ENCODE peak calls at places on chromosomes 4 and X, in four cellular contexts. R is K562, U is A549, P is HepG2. J is an unnamed sample.

GRCh38 chrX:141278306-141278705 is 36.0 kb upstream of the SPANXC start:
- DNase-seq in R (peak; percentile 13), U (no peak), P (peak; percentile 0), J (peak; percentile 7)

GRCh38 chrX:12962041-12962504 is 12.8 kb upstream of the TMSB4X start:
- DNase-seq in R (no peak), U (no peak), P (no peak), J (no peak)

GRCh38 chr4:1763550-1764080 is 29.5 kb upstream of the FGFR3 start:
- DNase-seq in R (peak; percentile 67), U (no peak), P (peak; percentile 73), J (no peak)

GRCh38 chrX:127138218-127138617 is 318.7 kb downstream of the PRR32 start:
- DNase-seq in R (no peak), U (no peak), P (no peak), J (no peak)

GRCh38 chrX:135528274-135528673 is 7.8 kb downstream of the INTS6L start:
- DNase-seq in R (peak; percentile 16), U (no peak), P (no peak), J (no peak)

GRCh38 chr4:2256781-2257191 is 5.1 kb downstream of the MXD4 start:
- DNase-seq in R (peak; percentile 31), U (no peak), P (no peak), J (no peak)

GRCh38 chr4:26544421-26544820 is 39.5 kb upstream of the TBC1D19 start:
- DNase-seq in R (no peak), U (no peak), P (no peak), J (no peak)

GRCh38 chrX:38170556-38170955 is 50.1 kb downstream of the SRPX start:
- DNase-seq in R (no peak), U (no peak), P (no peak), J (no peak)

GRCh38 chrX:31590581-31591113 is 518.8 kb upstream of the FTHL17 start:
- DNase-seq in R (peak; percentile 6), U (no peak), P (peak; percentile 0), J (no peak)

GRCh38 chr4:8110071-8110986 is 48.3 kb downstream of the ABLIM2 start:
- DNase-seq in R (peak; percentile 44), U (no peak), P (peak; percentile 21), J (peak; percentile 83)

GRCh38 chr4:140071806-140072205 is 82.2 kb downstream of the MAML3 start:
- DNase-seq in R (no peak), U (no peak), P (no peak), J (no peak)

GRCh38 chrX:99142745-99143144 is 1267.3 kb downstream of the PCDH19 start:
- DNase-seq in R (no peak), U (no peak), P (no peak), J (no peak)

GRCh38 chr4:139808381-139809206 is 143.0 kb downstream of the MGST2 start:
- DNase-seq in R (no peak), U (no peak), P (peak; percentile 13), J (no peak)

GRCh38 chrX:132046533-132046932 is 23.4 kb downstream of the STK26 start:
- DNase-seq in R (no peak), U (no peak), P (no peak), J (no peak)

GRCh38 chr4:94766856-94767255 is 9.1 kb downstream of the BMPR1B start:
- DNase-seq in R (no peak), U (no peak), P (no peak), J (no peak)

GRCh38 chrX:41538707-41539106 is 91.6 kb downstream of the NYX start:
- DNase-seq in R (no peak), U (no peak), P (no peak), J (no peak)

GRCh38 chrX:54807524-54808108 is at the start of gene MAGED2:
- DNase-seq in R (peak; percentile 25), U (no peak), P (no peak), J (peak; percentile 27)

GRCh38 chrX:71534773-71535544 is 2.1 kb downstream of the OGT start:
- DNase-seq in R (no peak), U (no peak), P (peak; percentile 13), J (no peak)

GRCh38 chrX:71533850-71534515 is 1.1 kb downstream of the OGT start:
- DNase-seq in R (peak; percentile 21), U (peak; percentile 16), P (peak; percentile 7), J (peak; percentile 16)

GRCh38 chrX:71532753-71533425 is at the start of gene OGT:
- DNase-seq in R (peak; percentile 73), U (peak; percentile 85), P (peak; percentile 89), J (peak; percentile 91)

GRCh38 chrX:71532078-71532752 is 689 bp upstream of the OGT start:
- DNase-seq in R (no peak), U (peak; percentile 8), P (no peak), J (no peak)

GRCh38 chrX:71533514-71533849 is 578 bp downstream of the OGT start:
- DNase-seq in R (peak; percentile 22), U (peak; percentile 6), P (no peak), J (no peak)
- TF ChIP-seq HMGXB4 in R (no peak), U (no peak), P (no peak), J (no peak)

DNA sequence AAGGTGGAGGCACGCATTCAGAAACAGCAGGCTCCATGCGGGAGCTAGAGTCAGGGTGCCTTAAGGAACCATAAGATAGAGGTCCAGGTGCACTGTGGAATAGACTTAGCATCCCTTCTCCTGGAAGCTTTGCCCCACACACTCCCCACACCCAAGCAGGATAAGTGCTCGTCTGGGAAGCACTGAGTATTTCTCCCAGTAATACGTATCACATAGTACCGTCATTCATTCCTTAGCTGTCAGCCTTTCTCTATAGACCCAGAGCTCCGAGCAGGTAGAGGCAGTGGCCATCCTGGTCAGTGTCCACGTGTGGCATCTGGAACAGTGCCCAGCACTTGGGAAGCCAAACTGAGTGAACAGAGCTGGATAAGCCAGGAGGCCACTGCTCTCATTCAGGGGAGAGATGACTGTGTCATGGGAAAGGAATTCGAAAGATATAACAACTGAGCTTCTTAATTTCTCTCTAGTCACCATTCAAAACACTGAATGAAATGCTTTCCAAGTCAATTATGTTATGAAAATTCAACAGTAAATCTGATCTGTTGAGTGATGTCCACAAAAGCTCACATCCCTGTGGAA is 9.9 kb downstream of the APBB2 start:
- DNase-seq in R (no peak), U (no peak), P (peak; percentile 30), J (no peak)
- TF ChIP-seq HMGXB4 in R (no peak), U (no peak), P (no peak), J (no peak)

GRCh38 chrX:70921709-70922352 is 9.1 kb downstream of the SLC7A3 start:
- DNase-seq in R (no peak), U (no peak), P (no peak), J (no peak)
- TF ChIP-seq HMGXB4 in R (no peak), U (no peak), P (no peak), J (no peak)

GRCh38 chr4:107719211-107719926 is 665 bp downstream of the PAPSS1 start:
- DNase-seq in R (no peak), U (no peak), P (peak; percentile 77), J (no peak)
- TF ChIP-seq HMGXB4 in R (no peak), U (no peak), P (no peak), J (no peak)

GRCh38 chr4:150854600-150854999 is 160.5 kb downstream of the LRBA start:
- DNase-seq in R (no peak), U (no peak), P (no peak), J (no peak)

GRCh38 chr4:150852237-150852636 is 162.8 kb downstream of the LRBA start:
- DNase-seq in R (no peak), U (no peak), P (no peak), J (no peak)

GRCh38 chr4:150859435-150859834 is 155.6 kb downstream of the LRBA start:
- DNase-seq in R (no peak), U (no peak), P (no peak), J (no peak)

GRCh38 chr4:150853882-150854281 is 161.2 kb downstream of the LRBA start:
- DNase-seq in R (no peak), U (no peak), P (no peak), J (no peak)

GRCh38 chr4:150855981-150856510 is 159.0 kb downstream of the LRBA start:
- DNase-seq in R (no peak), U (no peak), P (no peak), J (no peak)
- TF ChIP-seq HMGXB4 in R (no peak), U (no peak), P (no peak), J (no peak)

GRCh38 chrX:71638409-71638808 is 20.1 kb upstream of the CXCR3 start:
- DNase-seq in R (no peak), U (no peak), P (no peak), J (no peak)

GRCh38 chrX:71640002-71640401 is 21.7 kb upstream of the CXCR3 start:
- DNase-seq in R (no peak), U (no peak), P (no peak), J (no peak)

GRCh38 chrX:71636438-71637252 is 18.3 kb upstream of the CXCR3 start:
- DNase-seq in R (no peak), U (no peak), P (no peak), J (no peak)

GRCh38 chrX:71637253-71637618 is 18.9 kb upstream of the CXCR3 start:
- DNase-seq in R (no peak), U (no peak), P (no peak), J (no peak)

DNA sequence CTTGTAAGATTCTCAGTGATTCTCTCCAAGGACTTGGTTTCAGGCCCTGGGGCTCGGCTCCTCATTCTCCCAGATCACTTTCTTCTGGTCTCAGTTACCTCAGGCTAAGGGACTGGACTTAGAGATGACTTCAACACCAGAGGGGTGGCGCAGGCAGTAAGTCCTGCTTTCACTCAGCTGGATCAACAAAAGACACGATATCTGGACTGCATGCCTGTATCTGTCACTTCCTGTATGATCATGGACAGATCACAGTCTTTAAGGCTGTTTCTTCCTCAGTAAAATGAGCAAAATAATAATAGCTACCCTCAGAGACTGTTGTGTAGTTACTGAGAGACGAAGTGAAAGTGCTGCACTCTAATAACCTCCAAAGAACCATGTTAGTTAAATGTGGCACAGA is 19.5 kb upstream of the CXCR3 start:
- DNase-seq in R (no peak), U (no peak), P (no peak), J (no peak)
- TF ChIP-seq HMGXB4 in R (no peak), U (no peak), P (no peak), J (no peak)

DNA sequence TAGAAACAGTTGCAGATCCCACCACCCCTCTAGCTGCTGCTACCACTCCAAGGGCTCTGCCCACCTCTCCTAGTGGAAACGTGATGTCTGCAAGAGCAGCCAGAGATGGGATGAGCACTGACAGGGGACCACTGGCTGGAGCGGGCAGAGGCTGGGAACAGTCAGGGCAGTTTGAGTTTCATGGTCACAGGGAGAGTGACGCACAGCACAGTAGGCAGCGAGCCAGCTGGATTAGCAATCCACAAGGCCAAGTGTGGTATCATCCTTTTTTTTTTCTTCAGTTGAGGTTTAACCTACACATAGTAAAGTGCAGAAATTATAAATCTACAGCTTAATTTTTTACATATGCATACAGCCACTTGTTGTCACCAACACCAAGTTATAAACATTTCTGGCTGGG is 6.4 kb upstream of the SCML2 start:
- DNase-seq in R (no peak), U (no peak), P (no peak), J (no peak)
- TF ChIP-seq HMGXB4 in R (no peak), U (no peak), P (no peak), J (no peak)

GRCh38 chr4:80016506-80016905 is 56.5 kb downstream of the ANTXR2 start:
- DNase-seq in R (no peak), U (no peak), P (no peak), J (no peak)
- TF ChIP-seq HMGXB4 in R (no peak), U (no peak), P (no peak), J (no peak)

GRCh38 chrX:19028560-19028959 is 44.6 kb upstream of the PHKA2 start:
- DNase-seq in R (no peak), U (no peak), P (no peak), J (no peak)
- TF ChIP-seq HMGXB4 in R (no peak), U (no peak), P (no peak), J (no peak)

J was measured in WTC11.